ENCODE peak calls at places on chromosomes 11 and 22, in five cellular contexts. One of them, this sample, is unnamed. For H3K27me3 and H3K36me3, the result is how much of the 10 kb centered on the place peaks cover.

GRCh38 chr11:69008774-69009440 is 4.1 kb downstream of the MRGPRF start:
- DNase-seq in GM23338: no peak
- DNase-seq in tibial nerve: peak
- DNase-seq in DND-41: no peak
- DNase-seq in WERI-Rb-1: no peak
- DNase-seq in this sample: peak

GRCh38 chr11:9273430-9274336 is 8.5 kb upstream of the DENND5A start:
- DNase-seq in GM23338: no peak
- DNase-seq in DND-41: no peak
- DNase-seq in WERI-Rb-1: no peak
- DNase-seq in tibial nerve: no peak
- DNase-seq in this sample: peak

GRCh38 chr22:49767355-49768062 is 60.2 kb downstream of the BRD1 start:
- DNase-seq in DND-41: peak
- DNase-seq in GM23338: peak
- DNase-seq in WERI-Rb-1: peak
- DNase-seq in tibial nerve: no peak
- DNase-seq in this sample: peak

GRCh38 chr11:810040-810567 is 337 bp downstream of the RPLP2 start:
- DNase-seq in tibial nerve: no peak
- DNase-seq in DND-41: no peak
- DNase-seq in GM23338: no peak
- DNase-seq in WERI-Rb-1: no peak
- DNase-seq in this sample: no peak

GRCh38 chr11:9982127-9982795 is 311.8 kb downstream of the SBF2 start:
- DNase-seq in DND-41: no peak
- DNase-seq in GM23338: no peak
- DNase-seq in tibial nerve: no peak
- DNase-seq in WERI-Rb-1: no peak
- DNase-seq in this sample: peak

GRCh38 chr22:42919199-42919598 is 62.1 kb upstream of the ARFGAP3 start:
- DNase-seq in tibial nerve: no peak
- DNase-seq in DND-41: no peak
- DNase-seq in GM23338: no peak
- DNase-seq in WERI-Rb-1: peak
- DNase-seq in this sample: no peak

GRCh38 chr11:12789054-12789453 is 114.8 kb downstream of the TEAD1 start:
- DNase-seq in GM23338: no peak
- DNase-seq in tibial nerve: no peak
- DNase-seq in WERI-Rb-1: no peak
- DNase-seq in DND-41: no peak
- DNase-seq in this sample: no peak

GRCh38 chr11:26549176-26549575 is 22.9 kb downstream of the MUC15 start:
- DNase-seq in GM23338: no peak
- DNase-seq in WERI-Rb-1: no peak
- DNase-seq in DND-41: no peak
- DNase-seq in tibial nerve: no peak
- DNase-seq in this sample: no peak

GRCh38 chr22:49768961-49769690 is 58.5 kb downstream of the BRD1 start:
- DNase-seq in tibial nerve: no peak
- DNase-seq in GM23338: no peak
- DNase-seq in DND-41: no peak
- DNase-seq in WERI-Rb-1: peak
- DNase-seq in this sample: no peak

GRCh38 chr11:69013009-69013951 is at the start of gene MRGPRF:
- DNase-seq in WERI-Rb-1: no peak
- DNase-seq in GM23338: peak
- DNase-seq in tibial nerve: peak
- DNase-seq in DND-41: no peak
- DNase-seq in this sample: no peak

GRCh38 chr11:103659138-103659734 is 377.2 kb upstream of the DDI1 start:
- DNase-seq in DND-41: no peak
- DNase-seq in tibial nerve: no peak
- DNase-seq in GM23338: peak
- DNase-seq in WERI-Rb-1: peak
- DNase-seq in this sample: peak

GRCh38 chr11:123197711-123198110 is 2.7 kb upstream of the CLMP start:
- DNase-seq in WERI-Rb-1: no peak
- DNase-seq in GM23338: no peak
- DNase-seq in DND-41: no peak
- DNase-seq in tibial nerve: no peak
- DNase-seq in this sample: peak

GRCh38 chr11:64165842-64166635 is at the start of gene MACROD1:
- DNase-seq in tibial nerve: peak
- DNase-seq in GM23338: peak
- DNase-seq in DND-41: peak
- DNase-seq in WERI-Rb-1: peak
- DNase-seq in this sample: peak

GRCh38 chr22:20567371-20567847 is 60.0 kb downstream of the MED15 start:
- DNase-seq in GM23338: no peak
- DNase-seq in DND-41: no peak
- DNase-seq in WERI-Rb-1: no peak
- DNase-seq in tibial nerve: no peak
- DNase-seq in this sample: peak

GRCh38 chr11:81840375-81840774 is 893.3 kb downstream of the FAM181B start:
- DNase-seq in tibial nerve: no peak
- DNase-seq in WERI-Rb-1: no peak
- DNase-seq in GM23338: no peak
- DNase-seq in DND-41: no peak
- DNase-seq in this sample: no peak

GRCh38 chr22:40240671-40241070 is 62.9 kb downstream of the TNRC6B start:
- DNase-seq in tibial nerve: no peak
- DNase-seq in DND-41: no peak
- DNase-seq in WERI-Rb-1: no peak
- DNase-seq in GM23338: no peak
- DNase-seq in this sample: peak

GRCh38 chr11:15893080-15893492 is 463.3 kb downstream of the SOX6 start:
- DNase-seq in tibial nerve: no peak
- DNase-seq in WERI-Rb-1: no peak
- DNase-seq in GM23338: no peak
- DNase-seq in DND-41: no peak
- DNase-seq in this sample: peak

GRCh38 chr22:19643448-19644313 is 70.6 kb upstream of the SEPTIN5 start:
- DNase-seq in WERI-Rb-1: no peak
- DNase-seq in tibial nerve: no peak
- DNase-seq in DND-41: no peak
- DNase-seq in GM23338: no peak
- DNase-seq in this sample: no peak

GRCh38 chr11:86782781-86783180 is 17.6 kb upstream of the PRSS23 start:
- DNase-seq in DND-41: no peak
- DNase-seq in WERI-Rb-1: no peak
- DNase-seq in GM23338: no peak
- DNase-seq in tibial nerve: no peak
- DNase-seq in this sample: no peak

GRCh38 chr11:128608732-128609131 is 21.4 kb upstream of the ETS1 start:
- DNase-seq in DND-41: peak
- DNase-seq in GM23338: no peak
- DNase-seq in tibial nerve: no peak
- DNase-seq in WERI-Rb-1: no peak
- DNase-seq in this sample: no peak

GRCh38 chr11:19767691-19768151 is 55.1 kb downstream of the NAV2 start:
- DNase-seq in DND-41: no peak
- DNase-seq in WERI-Rb-1: no peak
- DNase-seq in GM23338: no peak
- DNase-seq in tibial nerve: no peak
- DNase-seq in this sample: no peak

GRCh38 chr11:72114570-72114969 is 2.1 kb upstream of the ANAPC15 start:
- DNase-seq in DND-41: no peak
- DNase-seq in tibial nerve: no peak
- DNase-seq in GM23338: no peak
- DNase-seq in WERI-Rb-1: no peak
- DNase-seq in this sample: peak

GRCh38 chr11:130666781-130667251 is 218.4 kb downstream of the ADAMTS15 start:
- DNase-seq in DND-41: no peak
- DNase-seq in WERI-Rb-1: no peak
- DNase-seq in tibial nerve: no peak
- DNase-seq in GM23338: no peak
- DNase-seq in this sample: no peak

GRCh38 chr11:59138643-59139042 is 4.0 kb upstream of the FAM111A start:
- DNase-seq in WERI-Rb-1: no peak
- DNase-seq in tibial nerve: no peak
- DNase-seq in DND-41: no peak
- DNase-seq in GM23338: no peak
- DNase-seq in this sample: no peak

GRCh38 chr22:27927608-27928007 is 8.6 kb upstream of the PITPNB start:
- DNase-seq in WERI-Rb-1: no peak
- DNase-seq in DND-41: no peak
- DNase-seq in GM23338: no peak
- DNase-seq in tibial nerve: no peak
- DNase-seq in this sample: no peak

GRCh38 chr11:86800076-86800955 is at the start of gene PRSS23:
- DNase-seq in GM23338: peak
- DNase-seq in tibial nerve: peak
- DNase-seq in WERI-Rb-1: peak
- DNase-seq in DND-41: no peak
- DNase-seq in this sample: no peak

GRCh38 chr11:132022718-132023117 is 652.3 kb downstream of the NTM start:
- DNase-seq in GM23338: no peak
- DNase-seq in DND-41: no peak
- DNase-seq in WERI-Rb-1: no peak
- DNase-seq in tibial nerve: no peak
- DNase-seq in this sample: no peak

GRCh38 chr11:6321356-6321755 is 1.1 kb upstream of the CAVIN3 start:
- DNase-seq in GM23338: no peak
- DNase-seq in DND-41: no peak
- DNase-seq in tibial nerve: no peak
- DNase-seq in WERI-Rb-1: no peak
- DNase-seq in this sample: no peak

GRCh38 chr11:84824624-84825023 is 802.5 kb downstream of the DLG2 start:
- DNase-seq in GM23338: no peak
- DNase-seq in DND-41: no peak
- DNase-seq in WERI-Rb-1: no peak
- DNase-seq in tibial nerve: no peak
- DNase-seq in this sample: no peak

GRCh38 chr11:128342511-128343133 is 244.7 kb downstream of the ETS1 start:
- DNase-seq in GM23338: no peak
- DNase-seq in WERI-Rb-1: peak
- DNase-seq in DND-41: peak
- DNase-seq in tibial nerve: no peak
- DNase-seq in this sample: peak

GRCh38 chr11:17979770-17980371 is 33.0 kb downstream of the SERGEF start:
- DNase-seq in DND-41: peak
- DNase-seq in WERI-Rb-1: peak
- DNase-seq in GM23338: peak
- DNase-seq in tibial nerve: no peak
- DNase-seq in this sample: peak
- H3K27me3 ChIP-seq in DND-41: under half
- H3K27me3 ChIP-seq in WERI-Rb-1: under half
- H3K27me3 ChIP-seq in GM23338: under half
- H3K27me3 ChIP-seq in tibial nerve: under half
- H3K27me3 ChIP-seq in this sample: under half

GRCh38 chr11:119057000-119057769 is at the start of gene HYOU1:
- DNase-seq in WERI-Rb-1: peak
- DNase-seq in GM23338: peak
- DNase-seq in tibial nerve: peak
- DNase-seq in DND-41: peak
- DNase-seq in this sample: peak

GRCh38 chr11:119054418-119054817 is 2.6 kb downstream of the HYOU1 start:
- DNase-seq in GM23338: no peak
- DNase-seq in DND-41: no peak
- DNase-seq in WERI-Rb-1: no peak
- DNase-seq in tibial nerve: no peak
- DNase-seq in this sample: no peak

GRCh38 chr11:119052163-119052814 is 4.7 kb downstream of the HYOU1 start:
- DNase-seq in tibial nerve: no peak
- DNase-seq in DND-41: no peak
- DNase-seq in GM23338: no peak
- DNase-seq in WERI-Rb-1: no peak
- DNase-seq in this sample: peak

GRCh38 chr11:119055901-119056300 is 1.1 kb downstream of the HYOU1 start:
- DNase-seq in tibial nerve: no peak
- DNase-seq in WERI-Rb-1: no peak
- DNase-seq in GM23338: peak
- DNase-seq in DND-41: peak
- DNase-seq in this sample: peak

GRCh38 chr11:119056397-119056999 is 507 bp downstream of the HYOU1 start:
- DNase-seq in tibial nerve: no peak
- DNase-seq in GM23338: peak
- DNase-seq in WERI-Rb-1: peak
- DNase-seq in DND-41: peak
- DNase-seq in this sample: peak
- TF ChIP-seq CTCF in tibial nerve: no peak
- TF ChIP-seq CTCF in GM23338: no peak
- TF ChIP-seq CTCF in WERI-Rb-1: no peak
- TF ChIP-seq CTCF in DND-41: no peak
- TF ChIP-seq CTCF in this sample: no peak

GRCh38 chr22:22913989-22914388 is 26.4 kb downstream of the IGLL5 start:
- DNase-seq in DND-41: peak
- DNase-seq in WERI-Rb-1: no peak
- DNase-seq in tibial nerve: no peak
- DNase-seq in GM23338: no peak
- DNase-seq in this sample: no peak

GRCh38 chr22:22916952-22917290 is 29.3 kb downstream of the IGLL5 start:
- DNase-seq in GM23338: no peak
- DNase-seq in DND-41: no peak
- DNase-seq in WERI-Rb-1: no peak
- DNase-seq in tibial nerve: no peak
- DNase-seq in this sample: no peak

GRCh38 chr22:22915670-22916035 is 28.0 kb downstream of the IGLL5 start:
- DNase-seq in DND-41: no peak
- DNase-seq in tibial nerve: no peak
- DNase-seq in GM23338: no peak
- DNase-seq in WERI-Rb-1: no peak
- DNase-seq in this sample: no peak

GRCh38 chr22:22916215-22916951 is 28.8 kb downstream of the IGLL5 start:
- DNase-seq in tibial nerve: no peak
- DNase-seq in DND-41: no peak
- DNase-seq in GM23338: no peak
- DNase-seq in WERI-Rb-1: no peak
- DNase-seq in this sample: no peak

GRCh38 chr22:22914726-22915669 is 27.4 kb downstream of the IGLL5 start:
- DNase-seq in GM23338: no peak
- DNase-seq in tibial nerve: no peak
- DNase-seq in WERI-Rb-1: no peak
- DNase-seq in DND-41: peak
- DNase-seq in this sample: no peak
- H3K36me3 ChIP-seq in GM23338: under half
- H3K36me3 ChIP-seq in tibial nerve: under half
- H3K36me3 ChIP-seq in WERI-Rb-1: under half
- H3K36me3 ChIP-seq in DND-41: under half
- H3K36me3 ChIP-seq in this sample: under half

GRCh38 chr11:65456418-65456817 is 33.8 kb downstream of the NEAT1 start:
- DNase-seq in WERI-Rb-1: no peak
- DNase-seq in GM23338: no peak
- DNase-seq in tibial nerve: no peak
- DNase-seq in DND-41: no peak
- DNase-seq in this sample: no peak

GRCh38 chr11:65454696-65455456 is 32.3 kb downstream of the NEAT1 start:
- DNase-seq in tibial nerve: peak
- DNase-seq in DND-41: peak
- DNase-seq in GM23338: peak
- DNase-seq in WERI-Rb-1: no peak
- DNase-seq in this sample: peak

GRCh38 chr11:65454311-65454695 is 31.7 kb downstream of the NEAT1 start:
- DNase-seq in DND-41: no peak
- DNase-seq in GM23338: no peak
- DNase-seq in WERI-Rb-1: no peak
- DNase-seq in tibial nerve: no peak
- DNase-seq in this sample: no peak

GRCh38 chr11:65459552-65459951 is 37.0 kb downstream of the NEAT1 start:
- DNase-seq in tibial nerve: no peak
- DNase-seq in GM23338: peak
- DNase-seq in WERI-Rb-1: no peak
- DNase-seq in DND-41: no peak
- DNase-seq in this sample: no peak
- H3K27me3 ChIP-seq in tibial nerve: under half
- H3K27me3 ChIP-seq in GM23338: half or more
- H3K27me3 ChIP-seq in WERI-Rb-1: under half
- H3K27me3 ChIP-seq in DND-41: under half
- H3K27me3 ChIP-seq in this sample: under half